ENCODE peak calls at places on chromosomes 16 and 17, in five cellular contexts. One of them, this sample, is unnamed. For H3K79me2, the result is how much of the 10 kb centered on the place peaks cover.

GRCh38 chr16:11076259-11077018 is 132.1 kb downstream of the CLEC16A start:
- DNase-seq in HCT116: no peak
- DNase-seq in PC-3: no peak
- DNase-seq in mammary epithelial cell: no peak
- DNase-seq in K562: peak
- DNase-seq in this sample: peak

GRCh38 chr16:29230671-29231091 is 175.8 kb downstream of the NPIPB11 start:
- DNase-seq in mammary epithelial cell: no peak
- DNase-seq in K562: no peak
- DNase-seq in HCT116: no peak
- DNase-seq in PC-3: no peak
- DNase-seq in this sample: peak

GRCh38 chr17:17698869-17699351 is 17.7 kb downstream of the RAI1 start:
- DNase-seq in HCT116: no peak
- DNase-seq in K562: no peak
- DNase-seq in mammary epithelial cell: no peak
- DNase-seq in PC-3: no peak
- DNase-seq in this sample: peak

GRCh38 chr16:67697407-67697806 is 21.7 kb downstream of the GFOD2 start:
- DNase-seq in K562: no peak
- DNase-seq in PC-3: no peak
- DNase-seq in HCT116: no peak
- DNase-seq in mammary epithelial cell: no peak
- DNase-seq in this sample: no peak

GRCh38 chr16:88738167-88739084 is 32.1 kb downstream of the CTU2 start:
- DNase-seq in HCT116: no peak
- DNase-seq in K562: no peak
- DNase-seq in PC-3: no peak
- DNase-seq in mammary epithelial cell: no peak
- DNase-seq in this sample: no peak

GRCh38 chr17:51119415-51120356 is 982 bp downstream of the SPAG9 start:
- DNase-seq in mammary epithelial cell: peak
- DNase-seq in K562: peak
- DNase-seq in PC-3: peak
- DNase-seq in HCT116: peak
- DNase-seq in this sample: peak

GRCh38 chr16:17271687-17272086 is 199.1 kb downstream of the XYLT1 start:
- DNase-seq in mammary epithelial cell: no peak
- DNase-seq in K562: no peak
- DNase-seq in HCT116: no peak
- DNase-seq in PC-3: no peak
- DNase-seq in this sample: no peak

GRCh38 chr17:50129946-50130777 is at the start of gene SAMD14:
- DNase-seq in HCT116: no peak
- DNase-seq in mammary epithelial cell: no peak
- DNase-seq in K562: peak
- DNase-seq in PC-3: no peak
- DNase-seq in this sample: peak

GRCh38 chr16:13390093-13390985 is 488.9 kb downstream of the SHISA9 start:
- DNase-seq in PC-3: no peak
- DNase-seq in mammary epithelial cell: no peak
- DNase-seq in HCT116: no peak
- DNase-seq in K562: no peak
- DNase-seq in this sample: no peak

GRCh38 chr16:89331371-89332109 is 114.0 kb downstream of the ZNF778 start:
- DNase-seq in PC-3: no peak
- DNase-seq in HCT116: no peak
- DNase-seq in K562: no peak
- DNase-seq in mammary epithelial cell: no peak
- DNase-seq in this sample: no peak

DNA sequence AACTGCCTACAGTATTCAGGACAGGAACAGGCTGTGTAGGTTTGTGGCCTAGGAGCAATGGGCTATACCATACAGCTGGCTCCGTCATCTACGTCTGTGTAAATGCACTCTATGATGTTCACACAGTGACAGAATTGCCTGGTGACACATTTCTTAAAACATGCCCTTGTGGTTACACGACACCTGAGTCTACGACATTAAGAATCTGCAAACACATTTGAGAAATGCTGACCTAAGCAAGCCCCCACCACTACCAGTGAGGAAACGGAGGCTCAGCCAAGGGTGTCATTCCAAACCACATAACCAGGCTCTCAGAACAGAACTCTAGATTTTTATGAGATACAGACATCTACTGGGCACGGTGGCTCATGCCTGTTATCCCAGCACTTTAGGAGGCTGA is 23.5 kb downstream of the USP36 start:
- DNase-seq in PC-3: no peak
- DNase-seq in HCT116: no peak
- DNase-seq in mammary epithelial cell: no peak
- DNase-seq in K562: no peak
- DNase-seq in this sample: no peak
- H3K9ac ChIP-seq in PC-3: no peak
- H3K9ac ChIP-seq in HCT116: no peak
- H3K9ac ChIP-seq in mammary epithelial cell: no peak
- H3K9ac ChIP-seq in K562: no peak
- H3K9ac ChIP-seq in this sample: no peak

DNA sequence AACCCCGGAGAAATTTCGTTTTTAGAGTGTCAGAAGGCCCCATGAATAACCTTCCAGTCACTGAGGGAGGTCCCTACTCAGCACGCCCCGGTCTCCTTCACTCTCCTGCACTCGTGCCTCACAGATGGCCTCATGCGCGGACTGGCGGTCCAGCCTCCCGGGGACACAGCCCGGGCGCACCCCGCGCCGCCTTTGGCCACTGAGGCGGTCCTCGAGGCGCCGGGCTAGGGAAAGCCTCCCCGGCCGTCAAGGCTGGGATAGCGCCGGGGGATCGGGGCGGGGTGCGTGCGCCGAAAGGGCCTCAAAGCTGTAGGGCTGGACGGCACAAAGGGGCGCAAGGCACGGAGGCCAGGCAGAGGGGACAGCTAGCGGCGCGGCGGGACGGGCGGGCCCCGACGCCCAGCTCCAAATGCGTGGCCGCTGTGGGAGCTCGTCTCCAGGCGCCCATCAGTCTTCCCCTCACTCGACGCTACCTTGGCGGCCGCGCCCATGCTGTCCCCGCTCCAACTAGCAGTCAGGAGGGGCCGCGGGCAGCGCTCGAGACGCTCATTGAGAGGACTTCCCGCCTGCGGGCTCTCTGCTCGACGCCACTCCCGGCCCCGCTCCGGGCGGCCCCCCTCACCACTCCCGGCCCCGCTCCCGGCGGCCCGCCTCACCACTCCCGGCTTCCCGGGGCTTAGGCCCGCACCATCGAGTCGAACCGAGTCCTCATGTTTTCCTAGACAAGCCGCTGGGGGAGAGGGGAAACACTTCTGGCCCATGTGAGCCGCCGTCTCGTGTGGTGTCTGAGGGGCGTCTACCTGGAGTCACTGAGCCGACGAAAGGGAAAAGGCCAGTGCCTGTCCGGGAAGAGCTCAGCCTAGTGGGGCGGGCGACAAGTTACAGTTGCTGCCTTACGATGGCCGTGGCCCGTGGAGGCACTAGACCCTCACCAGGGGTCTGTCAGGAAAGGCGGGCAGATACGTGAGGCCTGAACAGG is at the start of gene USP6:
- DNase-seq in K562: no peak
- DNase-seq in mammary epithelial cell: no peak
- DNase-seq in HCT116: no peak
- DNase-seq in PC-3: no peak
- DNase-seq in this sample: no peak
- TF ChIP-seq EZH2 in K562: no peak
- TF ChIP-seq EZH2 in mammary epithelial cell: peak
- TF ChIP-seq EZH2 in HCT116: no peak
- TF ChIP-seq EZH2 in PC-3: no peak
- TF ChIP-seq EZH2 in this sample: no peak

DNA sequence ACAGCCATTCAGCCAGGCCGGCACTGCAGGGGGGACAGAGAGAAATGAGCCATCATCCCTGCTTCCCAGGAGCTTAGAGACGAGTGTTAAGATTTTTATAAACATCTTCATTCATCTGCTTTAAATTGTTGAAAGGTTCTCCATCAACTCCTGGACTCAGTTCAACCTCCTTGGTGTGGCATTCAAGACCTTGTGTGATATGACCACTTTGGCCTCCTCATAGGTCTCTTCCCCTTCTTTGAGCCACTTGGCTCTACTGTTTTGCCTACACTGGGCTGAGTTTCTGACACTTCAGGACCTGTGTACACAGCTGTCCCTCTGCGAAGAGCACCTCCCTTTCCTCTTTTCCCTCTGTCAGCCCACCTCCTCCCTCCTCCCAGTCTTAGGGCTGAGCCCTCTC is 4.3 kb downstream of the DOC2B start:
- DNase-seq in mammary epithelial cell: no peak
- DNase-seq in K562: no peak
- DNase-seq in HCT116: no peak
- DNase-seq in PC-3: no peak
- DNase-seq in this sample: no peak
- H3K79me2 ChIP-seq in mammary epithelial cell: under half
- H3K79me2 ChIP-seq in K562: under half
- H3K79me2 ChIP-seq in HCT116: under half
- H3K79me2 ChIP-seq in PC-3: under half
- H3K79me2 ChIP-seq in this sample: under half

DNA sequence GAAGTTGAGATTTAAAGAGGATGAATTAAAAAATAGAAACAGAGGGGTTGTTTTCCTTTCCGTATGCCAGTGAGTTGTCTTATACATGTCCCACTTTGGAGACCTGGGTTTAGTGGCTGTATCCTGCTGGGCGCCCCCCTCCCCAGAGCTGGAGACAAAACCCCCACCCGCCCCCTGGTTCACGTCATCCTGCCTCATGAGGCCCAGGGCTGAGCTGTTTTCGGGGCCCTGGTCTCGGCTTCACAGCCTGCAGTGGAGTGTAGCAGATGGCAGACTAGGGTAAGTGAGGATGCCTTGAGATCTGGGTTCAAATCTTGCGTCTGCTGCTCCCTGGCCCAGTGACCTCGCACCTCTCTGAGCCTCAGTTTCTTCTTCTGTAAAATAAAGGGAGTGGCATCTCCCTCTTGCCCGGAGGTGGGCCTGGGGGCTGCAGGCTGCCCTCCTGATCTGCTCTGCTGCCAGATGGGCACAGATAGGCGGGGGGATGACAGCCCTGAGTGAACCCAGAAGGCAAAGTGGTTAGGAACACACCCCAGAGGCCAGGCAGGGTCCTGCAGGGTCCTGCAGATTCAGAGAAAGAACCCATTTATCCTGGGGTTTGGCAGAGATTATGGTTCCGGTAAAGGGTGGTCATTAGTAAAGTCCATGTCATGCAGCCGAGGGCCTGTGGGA is 45.1 kb downstream of the SOCS3 start:
- DNase-seq in PC-3: no peak
- DNase-seq in K562: no peak
- DNase-seq in mammary epithelial cell: no peak
- DNase-seq in HCT116: no peak
- DNase-seq in this sample: no peak
- H3K9ac ChIP-seq in PC-3: peak
- H3K9ac ChIP-seq in K562: peak
- H3K9ac ChIP-seq in mammary epithelial cell: no peak
- H3K9ac ChIP-seq in HCT116: peak
- H3K9ac ChIP-seq in this sample: no peak

DNA sequence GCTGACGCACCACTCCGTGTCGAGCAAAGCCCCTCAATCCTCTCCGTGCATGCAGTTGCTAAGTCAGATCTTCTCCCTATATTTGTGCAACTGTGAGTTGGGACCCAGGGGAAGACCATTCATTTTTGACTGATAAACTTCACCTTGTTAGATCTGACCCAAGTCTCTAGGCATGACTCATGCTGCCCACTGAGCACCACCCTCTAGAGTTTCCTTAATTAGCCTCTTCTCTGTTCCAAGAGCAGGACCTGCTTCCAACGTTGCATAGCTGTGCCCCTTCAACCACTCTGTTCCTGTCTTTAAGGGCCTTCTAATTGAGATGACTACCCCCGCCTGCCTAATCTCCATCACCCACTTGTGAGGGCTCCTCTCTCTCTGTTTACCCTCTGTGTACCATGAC is 2.6 kb downstream of the MYH13 start:
- DNase-seq in K562: no peak
- DNase-seq in mammary epithelial cell: no peak
- DNase-seq in HCT116: no peak
- DNase-seq in PC-3: no peak
- DNase-seq in this sample: no peak
- TF ChIP-seq EZH2 in K562: no peak
- TF ChIP-seq EZH2 in mammary epithelial cell: no peak
- TF ChIP-seq EZH2 in HCT116: no peak
- TF ChIP-seq EZH2 in PC-3: no peak
- TF ChIP-seq EZH2 in this sample: no peak

DNA sequence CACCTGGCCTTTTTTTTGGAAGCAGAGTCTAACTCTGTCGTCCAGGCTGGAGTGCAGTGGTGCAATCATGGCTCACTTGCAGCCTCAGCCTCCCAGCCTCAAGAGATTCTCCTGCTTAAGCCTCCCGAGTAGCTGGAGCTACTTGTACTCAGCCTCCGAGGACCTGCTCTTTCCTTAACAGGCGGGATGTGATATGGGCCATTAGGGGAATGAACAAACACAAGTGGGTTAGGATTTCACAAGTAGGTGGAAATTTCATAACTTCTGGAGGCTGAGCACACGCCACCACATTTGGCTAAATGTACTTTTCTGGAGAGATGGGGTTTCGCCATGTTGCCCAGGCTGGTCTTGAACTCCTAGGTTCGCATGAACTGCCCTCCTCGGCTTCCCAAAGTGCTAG is 4.1 kb downstream of the PAM16 start:
- DNase-seq in HCT116: no peak
- DNase-seq in mammary epithelial cell: no peak
- DNase-seq in K562: no peak
- DNase-seq in PC-3: no peak
- DNase-seq in this sample: no peak
- H3K79me2 ChIP-seq in HCT116: half or more
- H3K79me2 ChIP-seq in mammary epithelial cell: half or more
- H3K79me2 ChIP-seq in K562: half or more
- H3K79me2 ChIP-seq in PC-3: half or more
- H3K79me2 ChIP-seq in this sample: half or more

DNA sequence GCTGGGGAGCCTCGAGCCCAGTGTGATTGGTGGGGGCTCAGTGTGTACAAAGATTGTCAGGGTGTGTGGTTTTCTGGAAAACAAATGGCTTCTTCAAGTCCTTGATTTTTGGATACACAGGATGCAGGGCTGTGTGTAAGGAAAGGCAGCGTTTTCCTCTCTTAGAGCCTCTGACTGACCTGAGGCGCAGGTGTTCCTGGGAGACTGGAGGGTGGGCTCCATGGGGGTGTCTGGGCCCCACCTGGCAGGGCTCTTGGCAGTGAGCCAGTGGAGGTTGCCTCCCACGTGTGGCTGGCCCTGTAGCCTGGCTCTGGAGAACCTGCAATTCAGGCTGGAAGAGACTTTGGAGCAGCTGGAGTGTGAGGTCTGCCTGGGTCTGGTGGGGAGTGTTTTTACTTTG is 5.0 kb downstream of the FOXK2 start:
- DNase-seq in PC-3: no peak
- DNase-seq in HCT116: no peak
- DNase-seq in mammary epithelial cell: no peak
- DNase-seq in K562: no peak
- DNase-seq in this sample: no peak
- H3K9ac ChIP-seq in PC-3: no peak
- H3K9ac ChIP-seq in HCT116: no peak
- H3K9ac ChIP-seq in mammary epithelial cell: no peak
- H3K9ac ChIP-seq in K562: peak
- H3K9ac ChIP-seq in this sample: no peak

This sample was measured in neural progenitor cell.